ENCODE peak calls at places on chromosomes 3 and 15, in six cellular contexts. O is heart right ventricle, J is body of pancreas, M is small intestine, V is kidney, E is transverse colon. D is an unnamed sample. For H3K4me1, the result is how much of the 10 kb centered on the place peaks cover.

GRCh38 chr15:74156678-74157411 is 16.7 kb upstream of the ISLR start:
- DNase-seq in O (peak), J (no peak), M (no peak), V (no peak), E (no peak), D (no peak)

GRCh38 chr15:89629829-89630228 is 25.4 kb downstream of the KIF7 start:
- DNase-seq in O (no peak), J (no peak), M (no peak), V (no peak), E (no peak), D (no peak)

GRCh38 chr3:51384145-51384729 is 854 bp upstream of the MANF start:
- DNase-seq in O (no peak), J (peak), M (peak), V (no peak), E (no peak), D (peak)

GRCh38 chr15:55774113-55774970 is 31.4 kb upstream of the PRTG start:
- DNase-seq in O (peak), J (peak), M (peak), V (no peak), E (peak), D (peak)

GRCh38 chr3:176970770-176971169 is 226.5 kb downstream of the TBL1XR1 start:
- DNase-seq in O (no peak), J (no peak), M (no peak), V (no peak), E (no peak), D (no peak)

GRCh38 chr15:95799286-95800187 is 531.0 kb upstream of the NR2F2 start:
- DNase-seq in O (no peak), J (no peak), M (no peak), V (no peak), E (no peak), D (no peak)

GRCh38 chr3:57918123-57918837 is 89.9 kb upstream of the FLNB start:
- DNase-seq in O (no peak), J (no peak), M (no peak), V (no peak), E (no peak), D (no peak)

GRCh38 chr15:83248151-83248851 is 36.2 kb downstream of the BNC1 start:
- DNase-seq in O (no peak), J (peak), M (peak), V (no peak), E (no peak), D (no peak)

GRCh38 chr3:102478160-102478559 is 43.3 kb downstream of the ZPLD1 start:
- DNase-seq in O (no peak), J (no peak), M (no peak), V (no peak), E (no peak), D (no peak)

GRCh38 chr15:61996056-61996635 is 64.1 kb downstream of the VPS13C start:
- DNase-seq in O (no peak), J (no peak), M (no peak), V (no peak), E (no peak), D (no peak)

DNA sequence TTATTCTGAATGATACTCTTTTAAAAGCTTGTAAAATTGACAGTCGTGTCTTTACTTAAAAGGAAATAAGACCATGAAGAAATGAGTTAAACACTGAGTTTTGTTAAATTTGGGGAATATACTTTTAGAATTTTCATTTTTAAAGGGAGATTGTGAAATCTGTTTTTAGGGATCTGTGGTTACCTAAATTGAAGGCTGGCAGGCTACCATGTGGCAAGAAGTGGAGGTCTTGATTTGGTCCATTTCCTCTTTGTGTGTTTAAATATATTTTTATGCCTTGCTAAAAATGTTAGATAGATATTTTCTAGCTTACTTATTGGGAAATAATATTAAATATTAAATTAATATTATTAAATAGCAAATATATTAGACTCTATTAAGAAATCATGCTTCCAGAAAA is 36.6 kb upstream of the SLC22A13 start:
- DNase-seq in O (no peak), J (no peak), M (no peak), V (no peak), E (no peak), D (no peak)
- H3K27ac ChIP-seq in O (no peak), J (no peak), M (no peak), V (no peak), E (no peak), D (no peak)

GRCh38 chr15:73050561-73051297 is 1.5 kb upstream of the NEO1 start:
- DNase-seq in O (no peak), J (no peak), M (no peak), V (no peak), E (no peak), D (no peak)
- H3K4me3 ChIP-seq in O (peak), J (no peak), M (peak), V (peak), E (peak), D (peak)

DNA sequence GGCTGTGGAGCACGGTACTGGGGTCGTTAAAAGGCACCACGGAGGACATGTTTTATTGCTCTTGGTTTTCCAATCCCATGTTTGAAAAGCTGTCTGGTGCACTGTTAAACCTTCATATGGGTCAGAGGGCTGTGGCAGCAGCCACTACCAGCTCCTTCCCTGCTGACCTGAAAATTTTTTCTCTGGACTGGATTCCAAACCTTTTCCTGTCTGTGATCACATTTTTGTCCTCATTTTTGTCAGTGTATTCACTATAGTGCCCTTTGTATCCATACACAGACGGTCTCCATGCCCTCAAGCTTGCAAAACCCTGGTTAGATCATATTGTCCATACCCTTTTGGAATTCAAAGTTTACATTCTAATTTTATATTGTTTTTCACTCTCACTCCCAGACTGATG is 70.5 kb downstream of the NME9 start:
- DNase-seq in O (no peak), J (no peak), M (no peak), V (no peak), E (no peak), D (no peak)
- H3K4me1 ChIP-seq in O (under half), J (under half), M (under half), V (under half), E (under half), D (under half)

GRCh38 chr3:30635072-30635471 is 28.7 kb downstream of the TGFBR2 start:
- DNase-seq in O (no peak), J (no peak), M (no peak), V (no peak), E (no peak), D (no peak)
- H3K27ac ChIP-seq in O (no peak), J (no peak), M (no peak), V (no peak), E (peak), D (no peak)

GRCh38 chr3:115517457-115518050 is 105.8 kb upstream of the GAP43 start:
- DNase-seq in O (no peak), J (no peak), M (no peak), V (no peak), E (no peak), D (no peak)

GRCh38 chr3:115512565-115513410 is 110.5 kb upstream of the GAP43 start:
- DNase-seq in O (peak), J (peak), M (peak), V (peak), E (no peak), D (peak)

GRCh38 chr3:115523467-115523866 is 99.8 kb upstream of the GAP43 start:
- DNase-seq in O (no peak), J (no peak), M (no peak), V (no peak), E (no peak), D (no peak)

GRCh38 chr3:115513411-115513800 is 109.9 kb upstream of the GAP43 start:
- DNase-seq in O (no peak), J (peak), M (peak), V (no peak), E (no peak), D (no peak)

GRCh38 chr3:115518100-115518852 is 105.0 kb upstream of the GAP43 start:
- DNase-seq in O (peak), J (peak), M (peak), V (peak), E (no peak), D (peak)
- H3K4me3 ChIP-seq in O (no peak), J (no peak), M (no peak), V (no peak), E (no peak), D (no peak)

DNA sequence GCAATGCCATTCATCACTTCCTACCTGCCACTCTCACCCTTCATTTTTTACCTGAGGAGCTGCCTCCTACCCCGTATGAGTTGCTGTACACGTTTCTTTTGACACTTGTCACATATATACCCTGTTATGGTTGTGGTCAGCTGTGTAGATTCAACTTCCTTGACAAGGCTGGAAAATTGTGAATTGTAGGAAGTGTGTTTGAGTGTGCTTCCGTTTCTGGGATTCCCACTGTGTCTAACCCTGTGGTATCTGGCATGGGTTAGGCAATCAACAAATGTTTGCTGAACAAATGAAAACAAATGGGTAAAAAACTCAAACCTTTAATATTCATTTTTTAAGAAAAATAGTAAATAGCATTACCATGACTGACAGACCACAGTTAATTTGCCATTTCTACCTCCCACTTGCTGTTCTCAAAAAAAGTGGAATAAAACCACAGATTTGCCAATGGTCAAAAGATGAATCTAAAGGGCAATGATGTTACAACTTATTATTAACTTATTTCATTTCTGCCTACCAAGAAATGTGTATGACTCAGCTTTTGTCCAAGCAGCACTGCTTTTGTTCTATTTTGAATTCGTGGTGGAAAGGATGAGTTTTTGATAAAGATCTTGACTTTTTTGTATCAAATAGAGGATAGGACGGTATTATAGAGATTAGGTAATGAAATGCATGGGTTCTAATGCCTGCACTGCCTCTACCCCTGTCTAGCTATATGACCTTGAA is 404.5 kb downstream of the LPP start:
- DNase-seq in O (no peak), J (no peak), M (no peak), V (no peak), E (no peak), D (no peak)
- H3K4me1 ChIP-seq in O (under half), J (under half), M (under half), V (under half), E (under half), D (under half)

DNA sequence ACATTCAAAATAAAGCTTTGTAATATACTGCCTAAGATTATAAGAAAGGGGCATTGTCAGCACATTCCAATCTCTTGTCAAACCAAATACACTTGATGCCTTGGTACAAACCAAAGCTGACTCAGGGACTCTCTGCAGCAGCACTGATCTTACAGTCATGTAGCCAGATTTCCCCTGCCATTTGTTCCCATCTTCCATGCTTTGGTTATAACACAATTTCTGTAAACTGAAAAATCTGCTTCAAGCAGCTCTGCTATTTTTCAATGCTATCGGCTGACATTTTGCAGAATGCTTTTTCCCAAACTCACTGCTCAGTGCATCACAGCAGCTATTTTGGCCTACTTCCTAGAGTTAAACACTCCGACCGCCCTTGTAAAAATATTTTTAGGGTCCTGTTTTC is 18.2 kb downstream of the PLOD2 start:
- DNase-seq in O (no peak), J (peak), M (no peak), V (no peak), E (no peak), D (no peak)
- H3K27ac ChIP-seq in O (peak), J (no peak), M (no peak), V (no peak), E (peak), D (no peak)

DNA sequence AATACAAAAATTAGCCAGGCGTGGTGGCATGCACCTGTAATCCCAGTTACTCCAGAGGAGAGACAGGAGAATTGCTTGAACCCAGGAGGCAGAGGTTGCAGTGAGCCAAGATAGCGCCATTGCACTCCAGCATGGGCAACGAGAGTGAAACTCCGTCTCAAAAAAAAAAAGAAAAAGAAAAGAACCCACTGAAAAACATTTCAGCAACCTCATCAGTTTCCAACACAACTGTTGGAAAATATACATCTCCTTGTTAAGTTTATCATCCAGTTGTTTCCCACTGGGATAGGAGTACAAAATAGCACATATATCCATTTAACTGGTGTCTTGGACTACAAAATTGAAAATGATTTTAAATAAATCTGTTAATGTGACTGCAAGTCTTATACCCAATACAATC is 2.2 kb downstream of the RPN1 start:
- DNase-seq in O (no peak), J (no peak), M (no peak), V (no peak), E (no peak), D (no peak)
- H3K4me3 ChIP-seq in O (no peak), J (no peak), M (no peak), V (peak), E (peak), D (no peak)

DNA sequence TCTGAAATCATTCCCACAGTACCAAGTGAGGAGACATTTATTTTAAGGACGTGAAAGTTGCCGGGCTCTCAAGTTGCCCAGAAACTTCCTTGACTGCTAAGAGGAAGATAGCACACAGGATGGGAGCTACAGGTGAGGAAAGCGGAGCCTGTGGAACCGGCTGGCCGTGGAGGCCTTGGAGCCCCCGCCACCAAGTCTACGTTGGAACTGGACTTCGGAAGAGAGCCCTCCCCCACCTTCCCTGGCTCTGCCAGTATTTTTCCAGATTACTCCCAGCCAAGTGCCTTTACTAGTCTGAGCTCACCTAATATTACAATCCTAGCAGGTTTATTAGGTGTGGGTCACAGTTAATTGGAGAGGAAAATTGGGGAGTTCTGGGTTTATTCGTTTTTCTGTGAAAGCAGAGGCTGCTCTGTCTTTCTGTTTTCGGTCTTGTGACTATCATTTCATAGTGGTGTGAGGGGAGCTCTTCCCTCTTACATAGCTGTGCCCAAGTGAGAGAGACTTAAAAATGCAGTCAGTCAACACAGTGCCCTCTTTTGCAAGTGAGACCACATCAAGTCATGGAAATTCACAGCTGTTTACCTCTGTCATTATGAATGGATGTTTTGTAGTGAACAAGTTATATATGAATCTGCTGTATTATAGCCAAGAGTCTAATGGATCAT is 6.8 kb downstream of the BOC start:
- DNase-seq in O (no peak), J (no peak), M (no peak), V (no peak), E (no peak), D (no peak)
- H3K4me1 ChIP-seq in O (under half), J (under half), M (under half), V (under half), E (under half), D (under half)